ENCODE peak calls at places on chromosomes 16 and 17, in five cellular contexts. One of them, this sample, is unnamed.

GRCh38 chr16:55539049-55539448 is 27.4 kb upstream of the CAPNS2 start:
- DNase-seq in stimulated activated naive CD8-positive, alpha-beta T cell treated with anti-CD3 and anti-CD28 coated beads, Interleukin-15, amount 100 ng/mL, for 72 hours: no peak
- DNase-seq in stromal cell of bone marrow: no peak
- DNase-seq in NCI-H1092 treated with DMSO at 0.1 percent for 48 hours: no peak
- DNase-seq in stimulated activated CD8-positive, alpha-beta memory T cell treated with anti-CD3 and anti-CD28 coated beads, Interleukin-15, amount 100 ng/mL, for 4 hours: no peak
- DNase-seq in this sample: no peak

GRCh38 chr17:79721993-79722671 is 8.6 kb upstream of the ENPP7 start:
- DNase-seq in stimulated activated naive CD8-positive, alpha-beta T cell treated with anti-CD3 and anti-CD28 coated beads, Interleukin-15, amount 100 ng/mL, for 72 hours: no peak
- DNase-seq in stromal cell of bone marrow: no peak
- DNase-seq in NCI-H1092 treated with DMSO at 0.1 percent for 48 hours: peak
- DNase-seq in stimulated activated CD8-positive, alpha-beta memory T cell treated with anti-CD3 and anti-CD28 coated beads, Interleukin-15, amount 100 ng/mL, for 4 hours: no peak
- DNase-seq in this sample: no peak

GRCh38 chr16:49773534-49774486 is 82.1 kb downstream of the ZNF423 start:
- DNase-seq in stimulated activated naive CD8-positive, alpha-beta T cell treated with anti-CD3 and anti-CD28 coated beads, Interleukin-15, amount 100 ng/mL, for 72 hours: no peak
- DNase-seq in stromal cell of bone marrow: no peak
- DNase-seq in NCI-H1092 treated with DMSO at 0.1 percent for 48 hours: no peak
- DNase-seq in stimulated activated CD8-positive, alpha-beta memory T cell treated with anti-CD3 and anti-CD28 coated beads, Interleukin-15, amount 100 ng/mL, for 4 hours: no peak
- DNase-seq in this sample: no peak

GRCh38 chr16:19138601-19139000 is 24.8 kb downstream of the ITPRIPL2 start:
- DNase-seq in stimulated activated naive CD8-positive, alpha-beta T cell treated with anti-CD3 and anti-CD28 coated beads, Interleukin-15, amount 100 ng/mL, for 72 hours: no peak
- DNase-seq in stromal cell of bone marrow: no peak
- DNase-seq in NCI-H1092 treated with DMSO at 0.1 percent for 48 hours: peak
- DNase-seq in stimulated activated CD8-positive, alpha-beta memory T cell treated with anti-CD3 and anti-CD28 coated beads, Interleukin-15, amount 100 ng/mL, for 4 hours: no peak
- DNase-seq in this sample: no peak

GRCh38 chr17:9677411-9677810 is 32.1 kb downstream of the USP43 start:
- DNase-seq in stimulated activated naive CD8-positive, alpha-beta T cell treated with anti-CD3 and anti-CD28 coated beads, Interleukin-15, amount 100 ng/mL, for 72 hours: no peak
- DNase-seq in stromal cell of bone marrow: no peak
- DNase-seq in NCI-H1092 treated with DMSO at 0.1 percent for 48 hours: no peak
- DNase-seq in stimulated activated CD8-positive, alpha-beta memory T cell treated with anti-CD3 and anti-CD28 coated beads, Interleukin-15, amount 100 ng/mL, for 4 hours: no peak
- DNase-seq in this sample: no peak

GRCh38 chr16:83481589-83481988 is 326.2 kb upstream of the HSBP1 start:
- DNase-seq in stimulated activated naive CD8-positive, alpha-beta T cell treated with anti-CD3 and anti-CD28 coated beads, Interleukin-15, amount 100 ng/mL, for 72 hours: no peak
- DNase-seq in stromal cell of bone marrow: no peak
- DNase-seq in NCI-H1092 treated with DMSO at 0.1 percent for 48 hours: no peak
- DNase-seq in stimulated activated CD8-positive, alpha-beta memory T cell treated with anti-CD3 and anti-CD28 coated beads, Interleukin-15, amount 100 ng/mL, for 4 hours: no peak
- DNase-seq in this sample: no peak

GRCh38 chr17:55735784-55736405 is 13.2 kb upstream of the TMEM100 start:
- DNase-seq in stimulated activated naive CD8-positive, alpha-beta T cell treated with anti-CD3 and anti-CD28 coated beads, Interleukin-15, amount 100 ng/mL, for 72 hours: peak
- DNase-seq in stromal cell of bone marrow: no peak
- DNase-seq in NCI-H1092 treated with DMSO at 0.1 percent for 48 hours: no peak
- DNase-seq in stimulated activated CD8-positive, alpha-beta memory T cell treated with anti-CD3 and anti-CD28 coated beads, Interleukin-15, amount 100 ng/mL, for 4 hours: no peak
- DNase-seq in this sample: no peak

GRCh38 chr17:73293480-73293911 is 18.3 kb downstream of the CDC42EP4 start:
- DNase-seq in stimulated activated naive CD8-positive, alpha-beta T cell treated with anti-CD3 and anti-CD28 coated beads, Interleukin-15, amount 100 ng/mL, for 72 hours: no peak
- DNase-seq in stromal cell of bone marrow: no peak
- DNase-seq in NCI-H1092 treated with DMSO at 0.1 percent for 48 hours: no peak
- DNase-seq in stimulated activated CD8-positive, alpha-beta memory T cell treated with anti-CD3 and anti-CD28 coated beads, Interleukin-15, amount 100 ng/mL, for 4 hours: no peak
- DNase-seq in this sample: no peak

GRCh38 chr16:27726621-27727275 is 176.8 kb downstream of the KATNIP start:
- DNase-seq in stimulated activated naive CD8-positive, alpha-beta T cell treated with anti-CD3 and anti-CD28 coated beads, Interleukin-15, amount 100 ng/mL, for 72 hours: no peak
- DNase-seq in stromal cell of bone marrow: peak
- DNase-seq in NCI-H1092 treated with DMSO at 0.1 percent for 48 hours: no peak
- DNase-seq in stimulated activated CD8-positive, alpha-beta memory T cell treated with anti-CD3 and anti-CD28 coated beads, Interleukin-15, amount 100 ng/mL, for 4 hours: no peak
- DNase-seq in this sample: no peak

GRCh38 chr16:2151188-2152091 is 3.0 kb downstream of the RAB26 start:
- DNase-seq in stimulated activated naive CD8-positive, alpha-beta T cell treated with anti-CD3 and anti-CD28 coated beads, Interleukin-15, amount 100 ng/mL, for 72 hours: no peak
- DNase-seq in stromal cell of bone marrow: no peak
- DNase-seq in NCI-H1092 treated with DMSO at 0.1 percent for 48 hours: no peak
- DNase-seq in stimulated activated CD8-positive, alpha-beta memory T cell treated with anti-CD3 and anti-CD28 coated beads, Interleukin-15, amount 100 ng/mL, for 4 hours: no peak
- DNase-seq in this sample: no peak

GRCh38 chr16:70766176-70766575 is 34.8 kb downstream of the VAC14 start:
- DNase-seq in stimulated activated naive CD8-positive, alpha-beta T cell treated with anti-CD3 and anti-CD28 coated beads, Interleukin-15, amount 100 ng/mL, for 72 hours: no peak
- DNase-seq in stromal cell of bone marrow: no peak
- DNase-seq in NCI-H1092 treated with DMSO at 0.1 percent for 48 hours: no peak
- DNase-seq in stimulated activated CD8-positive, alpha-beta memory T cell treated with anti-CD3 and anti-CD28 coated beads, Interleukin-15, amount 100 ng/mL, for 4 hours: no peak
- DNase-seq in this sample: no peak